ENCODE peak calls at places on chromosome 10, in four cellular contexts. One of them, this sample, is unnamed.

GRCh38 chr10:96441126-96441905 is 72.4 kb downstream of the TLL2 start:
- DNase-seq in posterior cingulate gyrus: no peak
- DNase-seq in anterior cingulate cortex: no peak
- DNase-seq in progenitor cell of endocrine pancreas: no peak
- DNase-seq in this sample: no peak

GRCh38 chr10:27601519-27601918 is 97.4 kb downstream of the RAB18 start:
- DNase-seq in posterior cingulate gyrus: no peak
- DNase-seq in anterior cingulate cortex: no peak
- DNase-seq in progenitor cell of endocrine pancreas: no peak
- DNase-seq in this sample: no peak

GRCh38 chr10:3452234-3452633 is 279.7 kb upstream of the PITRM1 start:
- DNase-seq in posterior cingulate gyrus: no peak
- DNase-seq in anterior cingulate cortex: no peak
- DNase-seq in progenitor cell of endocrine pancreas: no peak
- DNase-seq in this sample: no peak

GRCh38 chr10:11192304-11193018 is 174.8 kb downstream of the CELF2 start:
- DNase-seq in posterior cingulate gyrus: no peak
- DNase-seq in anterior cingulate cortex: no peak
- DNase-seq in progenitor cell of endocrine pancreas: no peak
- DNase-seq in this sample: no peak

GRCh38 chr10:36331121-36331520 is 689.0 kb upstream of the FZD8 start:
- DNase-seq in posterior cingulate gyrus: no peak
- DNase-seq in anterior cingulate cortex: no peak
- DNase-seq in progenitor cell of endocrine pancreas: no peak
- DNase-seq in this sample: no peak

GRCh38 chr10:110192552-110192951 is 14.9 kb upstream of the MXI1 start:
- DNase-seq in posterior cingulate gyrus: no peak
- DNase-seq in anterior cingulate cortex: no peak
- DNase-seq in progenitor cell of endocrine pancreas: no peak
- DNase-seq in this sample: no peak

GRCh38 chr10:6333973-6334372 is 131.2 kb downstream of the PFKFB3 start:
- DNase-seq in posterior cingulate gyrus: no peak
- DNase-seq in anterior cingulate cortex: no peak
- DNase-seq in progenitor cell of endocrine pancreas: no peak
- DNase-seq in this sample: no peak

GRCh38 chr10:128959746-128960145 is 507.3 kb upstream of the MGMT start:
- DNase-seq in posterior cingulate gyrus: no peak
- DNase-seq in anterior cingulate cortex: no peak
- DNase-seq in progenitor cell of endocrine pancreas: no peak
- DNase-seq in this sample: no peak

GRCh38 chr10:97129666-97130065 is 56.1 kb downstream of the SLIT1 start:
- DNase-seq in posterior cingulate gyrus: no peak
- DNase-seq in anterior cingulate cortex: no peak
- DNase-seq in progenitor cell of endocrine pancreas: no peak
- DNase-seq in this sample: no peak

GRCh38 chr10:22252286-22252800 is 34.5 kb upstream of the EBLN1 start:
- DNase-seq in posterior cingulate gyrus: peak; percentile 39
- DNase-seq in anterior cingulate cortex: peak; percentile 68
- DNase-seq in progenitor cell of endocrine pancreas: peak; percentile 33
- DNase-seq in this sample: peak; percentile 69

GRCh38 chr10:112783653-112784426 is 166.2 kb upstream of the TCF7L2 start:
- DNase-seq in posterior cingulate gyrus: no peak
- DNase-seq in anterior cingulate cortex: no peak
- DNase-seq in progenitor cell of endocrine pancreas: no peak
- DNase-seq in this sample: no peak

GRCh38 chr10:127279334-127279774 is 83.0 kb upstream of the INSYN2A start:
- DNase-seq in posterior cingulate gyrus: no peak
- DNase-seq in anterior cingulate cortex: no peak
- DNase-seq in progenitor cell of endocrine pancreas: no peak
- DNase-seq in this sample: no peak

GRCh38 chr10:114596793-114597192 is 61.3 kb downstream of the ABLIM1 start:
- DNase-seq in posterior cingulate gyrus: no peak
- DNase-seq in anterior cingulate cortex: no peak
- DNase-seq in progenitor cell of endocrine pancreas: no peak
- DNase-seq in this sample: no peak

GRCh38 chr10:26486985-26487850 is 49.1 kb downstream of the APBB1IP start:
- DNase-seq in posterior cingulate gyrus: no peak
- DNase-seq in anterior cingulate cortex: no peak
- DNase-seq in progenitor cell of endocrine pancreas: no peak
- DNase-seq in this sample: peak; percentile 48

GRCh38 chr10:62735464-62736188 is 68.9 kb upstream of the ADO start:
- DNase-seq in posterior cingulate gyrus: no peak
- DNase-seq in anterior cingulate cortex: no peak
- DNase-seq in progenitor cell of endocrine pancreas: no peak
- DNase-seq in this sample: no peak

GRCh38 chr10:90148121-90148855 is 446.9 kb downstream of the KIF20B start:
- DNase-seq in posterior cingulate gyrus: no peak
- DNase-seq in anterior cingulate cortex: no peak
- DNase-seq in progenitor cell of endocrine pancreas: no peak
- DNase-seq in this sample: no peak

GRCh38 chr10:103804866-103805265 is 50.5 kb downstream of the SH3PXD2A start:
- DNase-seq in posterior cingulate gyrus: no peak
- DNase-seq in anterior cingulate cortex: no peak
- DNase-seq in progenitor cell of endocrine pancreas: no peak
- DNase-seq in this sample: no peak

GRCh38 chr10:72029414-72029813 is 58.9 kb downstream of the SPOCK2 start:
- DNase-seq in posterior cingulate gyrus: no peak
- DNase-seq in anterior cingulate cortex: no peak
- DNase-seq in progenitor cell of endocrine pancreas: no peak
- DNase-seq in this sample: no peak

GRCh38 chr10:50600286-50600685 is 23.5 kb downstream of the SGMS1 start:
- DNase-seq in posterior cingulate gyrus: no peak
- DNase-seq in anterior cingulate cortex: no peak
- DNase-seq in progenitor cell of endocrine pancreas: no peak
- DNase-seq in this sample: no peak

GRCh38 chr10:12418000-12418399 is 68.7 kb downstream of the CAMK1D start:
- DNase-seq in posterior cingulate gyrus: no peak
- DNase-seq in anterior cingulate cortex: no peak
- DNase-seq in progenitor cell of endocrine pancreas: no peak
- DNase-seq in this sample: no peak

GRCh38 chr10:97383159-97383558 is 18.0 kb downstream of the RRP12 start:
- DNase-seq in posterior cingulate gyrus: no peak
- DNase-seq in anterior cingulate cortex: no peak
- DNase-seq in progenitor cell of endocrine pancreas: no peak
- DNase-seq in this sample: no peak

GRCh38 chr10:19941206-19941880 is 125.1 kb downstream of the PLXDC2 start:
- DNase-seq in posterior cingulate gyrus: no peak
- DNase-seq in anterior cingulate cortex: no peak
- DNase-seq in progenitor cell of endocrine pancreas: no peak
- DNase-seq in this sample: no peak

GRCh38 chr10:5243521-5243987 is 46.9 kb downstream of the AKR1C4 start:
- DNase-seq in posterior cingulate gyrus: no peak
- DNase-seq in anterior cingulate cortex: no peak
- DNase-seq in progenitor cell of endocrine pancreas: no peak
- DNase-seq in this sample: no peak